ENCODE peak calls at places on chromosomes 16 and 17, in eight cellular contexts. C is lower leg skin; Y is activated CD8-positive, alpha-beta memory T cell treated with anti-CD3 and anti-CD28 coated beads for 4 hours; S is stimulated activated CD4-positive, alpha-beta T cell treated with anti-CD3 and anti-CD28 coated beads, Interleukin-2, amount 100 ng/mL, for 24 hours; K is Kasumi-1; M is neuronal stem cell; Q is skeletal muscle cell; U is LHCN-M2. J is an unnamed sample.
A peak's percentile ranks its signal among the peaks of the same experiment; 100 is the strongest.

GRCh38 chr17:44086364-44087311 is 16.1 kb downstream of the G6PC3 start:
- DNase-seq in U (peak; percentile 92), Y (peak; percentile 67), C (no peak), S (peak; percentile 66), Q (peak; percentile 92), K (peak; percentile 72), M (peak; percentile 56), J (peak; percentile 79)

GRCh38 chr16:87060026-87060986 is 256.9 kb downstream of the C16orf95 start:
- DNase-seq in U (peak; percentile 70), K (no peak), C (no peak), Y (no peak), M (no peak), S (no peak), Q (no peak), J (no peak)

GRCh38 chr17:32398946-32399345 is 45.4 kb upstream of the PSMD11 start:
- DNase-seq in U (no peak), K (no peak), Y (no peak), Q (no peak), M (no peak), S (no peak), C (no peak), J (no peak)

GRCh38 chr17:34131386-34131785 is 123.7 kb upstream of the CCL2 start:
- DNase-seq in M (no peak), S (no peak), U (no peak), K (no peak), Y (no peak), C (no peak), Q (no peak), J (no peak)

GRCh38 chr17:49890852-49891251 is 43.0 kb upstream of the TAC4 start:
- DNase-seq in C (no peak), Y (no peak), M (no peak), U (no peak), S (no peak), K (no peak), Q (no peak), J (no peak)

GRCh38 chr16:58105619-58106018 is 23.6 kb downstream of the CFAP20 start:
- DNase-seq in Y (no peak), S (no peak), C (no peak), K (peak; percentile 89), Q (no peak), U (no peak), M (no peak), J (no peak)

GRCh38 chr16:27406729-27407128 is 4.8 kb downstream of the IL21R start:
- DNase-seq in K (no peak), U (no peak), Q (no peak), M (no peak), C (no peak), S (peak; percentile 45), Y (no peak), J (no peak)

GRCh38 chr16:9077001-9077809 is 14.2 kb upstream of the HAPSTR1 start:
- DNase-seq in Y (no peak), S (peak; percentile 35), M (no peak), K (no peak), U (peak; percentile 82), C (no peak), Q (peak; percentile 35), J (no peak)

GRCh38 chr17:78284146-78284545 is 52.7 kb downstream of the TMEM235 start:
- DNase-seq in U (peak; percentile 24), K (no peak), C (no peak), M (no peak), S (no peak), Q (peak; percentile 88), Y (no peak), J (no peak)

GRCh38 chr17:45976755-45977505 is 22.1 kb upstream of the STH start:
- DNase-seq in S (no peak), Y (no peak), Q (no peak), U (no peak), C (no peak), M (no peak), K (no peak), J (no peak)

GRCh38 chr17:46788796-46789195 is 29.7 kb downstream of the WNT3 start:
- DNase-seq in S (no peak), U (no peak), Y (no peak), C (no peak), Q (no peak), K (no peak), M (no peak), J (no peak)

GRCh38 chr16:75566040-75566888 is at the start of gene GABARAPL2:
- DNase-seq in Y (peak; percentile 79), K (peak; percentile 81), M (peak; percentile 93), S (peak; percentile 93), C (peak; percentile 72), Q (no peak), U (peak; percentile 56), J (peak; percentile 85)

GRCh38 chr16:48536600-48537200 is 73.3 kb downstream of the N4BP1 start:
- DNase-seq in U (no peak), Q (no peak), M (no peak), Y (no peak), C (no peak), K (peak; percentile 57), S (no peak), J (no peak)

GRCh38 chr16:84687715-84688114 is 12.1 kb upstream of the USP10 start:
- DNase-seq in C (no peak), U (peak; percentile 98), M (no peak), Y (no peak), S (no peak), K (peak; percentile 27), Q (peak; percentile 80), J (no peak)

GRCh38 chr16:80656161-80656560 is 115.4 kb downstream of the DYNLRB2 start:
- DNase-seq in Q (no peak), S (no peak), C (no peak), Y (no peak), K (no peak), M (no peak), U (no peak), J (no peak)

GRCh38 chr16:79297297-79297696 is 303.2 kb downstream of the MAF start:
- DNase-seq in U (no peak), Y (no peak), Q (no peak), M (no peak), S (no peak), C (no peak), K (no peak), J (no peak)

GRCh38 chr17:43665038-43665386 is 3.3 kb upstream of the MEOX1 start:
- DNase-seq in Y (no peak), Q (no peak), M (no peak), U (no peak), S (no peak), K (no peak), C (no peak), J (no peak)

GRCh38 chr17:38768417-38768816 is 15.9 kb downstream of the PSMB3 start:
- DNase-seq in K (no peak), S (no peak), Q (no peak), Y (no peak), M (no peak), U (no peak), C (no peak), J (no peak)

GRCh38 chr17:57948555-57949420 is 6.4 kb downstream of the CUEDC1 start:
- DNase-seq in U (peak; percentile 100), C (no peak), M (no peak), Q (peak; percentile 93), S (no peak), Y (no peak), K (peak; percentile 49), J (no peak)

GRCh38 chr17:81164464-81165245 is 652 bp upstream of the PVALEF start:
- DNase-seq in Y (no peak), M (no peak), Q (no peak), S (no peak), K (no peak), U (no peak), C (no peak), J (no peak)

GRCh38 chr17:42337442-42337841 is 49.1 kb downstream of the STAT5A start:
- DNase-seq in M (no peak), Y (peak; percentile 33), S (peak; percentile 80), C (no peak), U (no peak), Q (no peak), K (no peak), J (peak; percentile 80)

GRCh38 chr17:36731806-36732205 is 130.4 kb downstream of the MRM1 start:
- DNase-seq in Q (no peak), U (no peak), K (no peak), S (no peak), Y (no peak), C (no peak), M (peak; percentile 57), J (no peak)

GRCh38 chr17:40190197-40191021 is 13.1 kb downstream of the RAPGEFL1 start:
- DNase-seq in Y (no peak), C (no peak), S (peak; percentile 36), Q (no peak), M (no peak), K (peak; percentile 5), U (no peak), J (peak; percentile 23)

GRCh38 chr16:1991135-1991551 is 1.4 kb downstream of the SYNGR3 start:
- DNase-seq in M (no peak), C (no peak), S (peak; percentile 43), Y (no peak), Q (no peak), K (no peak), U (no peak), J (peak; percentile 33)

GRCh38 chr16:65895906-65896305 is 470.6 kb upstream of the CDH5 start:
- DNase-seq in Y (no peak), Q (no peak), M (no peak), U (no peak), S (no peak), K (no peak), C (no peak), J (no peak)

GRCh38 chr17:63178530-63178929 is 212.5 kb downstream of the TANC2 start:
- DNase-seq in U (no peak), S (no peak), Q (no peak), M (no peak), C (no peak), K (no peak), Y (no peak), J (no peak)

GRCh38 chr17:28331891-28332420 is 3.3 kb downstream of the IFT20 start:
- DNase-seq in Y (no peak), S (no peak), U (no peak), K (no peak), Q (no peak), C (no peak), M (no peak), J (no peak)

GRCh38 chr17:14428640-14429029 is 127.8 kb downstream of the HS3ST3B1 start:
- DNase-seq in Q (no peak), K (peak; percentile 31), M (no peak), Y (no peak), U (no peak), S (peak; percentile 18), C (no peak), J (no peak)

GRCh38 chr17:74414510-74414909 is 17.4 kb upstream of the GPRC5C start:
- DNase-seq in K (no peak), M (no peak), U (no peak), Q (no peak), C (no peak), S (no peak), Y (no peak), J (no peak)

GRCh38 chr17:67098022-67098421 is 53.7 kb downstream of the CACNG1 start:
- DNase-seq in Y (no peak), M (no peak), Q (no peak), C (no peak), S (no peak), K (no peak), U (no peak), J (no peak)

GRCh38 chr16:79434771-79435170 is 165.8 kb downstream of the MAF start:
- DNase-seq in Q (no peak), S (no peak), C (no peak), Y (no peak), K (no peak), U (no peak), M (no peak), J (no peak)

GRCh38 chr17:52181842-52182241 is 23.3 kb upstream of the CA10 start:
- DNase-seq in U (no peak), M (no peak), K (no peak), Y (no peak), Q (no peak), C (no peak), S (no peak), J (no peak)

GRCh38 chr16:85781685-85782370 is 17.5 kb downstream of the EMC8 start:
- DNase-seq in M (no peak), S (no peak), Q (no peak), Y (no peak), K (no peak), C (no peak), U (no peak), J (no peak)

GRCh38 chr17:75636381-75637142 is 3.3 kb downstream of the SMIM5 start:
- DNase-seq in M (no peak), C (no peak), U (no peak), K (no peak), S (no peak), Q (no peak), Y (no peak), J (no peak)

J was measured in stimulated activated naive CD4-positive, alpha-beta T cell treated with Interleukin-2 at 50 U/mL for 16 hours.